ENCODE peak calls at places on chromosomes 2 and 18, in eight cellular contexts. U is PC-3, K is SK-N-SH, J is HCT116, X is neural progenitor cell, C is MM.1S, D is hepatocyte, Q is GM23338. A is an unnamed sample.

GRCh38 chr2:231037202-231037730 is at the start of gene C2orf72:
- DNase-seq in U (no peak), K (peak), J (no peak), X (peak), C (no peak), D (peak), Q (peak), A (peak)

GRCh38 chr2:237585590-237586221 is 4.8 kb downstream of the RAB17 start:
- DNase-seq in U (no peak), K (no peak), J (no peak), X (no peak), C (no peak), D (no peak), Q (no peak), A (no peak)

GRCh38 chr2:198438326-198438725 is 633.9 kb downstream of the PLCL1 start:
- DNase-seq in U (no peak), K (no peak), J (no peak), X (no peak), C (no peak), D (no peak), Q (no peak), A (peak)

GRCh38 chr2:223464071-223464470 is 138.1 kb downstream of the SCG2 start:
- DNase-seq in U (no peak), K (no peak), J (no peak), X (no peak), C (no peak), D (no peak), Q (no peak), A (peak)

GRCh38 chr2:172052000-172052983 is 33.0 kb upstream of the DLX1 start:
- DNase-seq in U (no peak), K (peak), J (no peak), X (no peak), C (no peak), D (no peak), Q (no peak), A (no peak)

GRCh38 chr2:104872866-104873688 is 19.2 kb downstream of the POU3F3 start:
- DNase-seq in U (peak), K (peak), J (peak), X (peak), C (peak), D (peak), Q (peak), A (peak)

GRCh38 chr18:29652797-29653196 is 1389.7 kb downstream of the DSC3 start:
- DNase-seq in U (peak), K (no peak), J (no peak), X (no peak), C (no peak), D (no peak), Q (no peak), A (no peak)

GRCh38 chr2:113080134-113080533 is 12.4 kb downstream of the IL1F10 start:
- DNase-seq in U (peak), K (peak), J (peak), X (peak), C (peak), D (peak), Q (peak), A (peak)

GRCh38 chr2:109049022-109049421 is 60.0 kb upstream of the EDAR start:
- DNase-seq in U (no peak), K (no peak), J (no peak), X (no peak), C (no peak), D (no peak), Q (no peak), A (no peak)

GRCh38 chr2:201559067-201559710 is 84.1 kb downstream of the TMEM237 start:
- DNase-seq in U (no peak), K (no peak), J (no peak), X (no peak), C (no peak), D (no peak), Q (no peak), A (no peak)

GRCh38 chr2:147467441-147467840 is 377.4 kb upstream of the ACVR2A start:
- DNase-seq in U (peak), K (no peak), J (no peak), X (no peak), C (no peak), D (no peak), Q (no peak), A (no peak)

GRCh38 chr2:197073701-197074433 is 147.4 kb upstream of the PGAP1 start:
- DNase-seq in U (no peak), K (no peak), J (no peak), X (peak), C (no peak), D (no peak), Q (no peak), A (peak)

GRCh38 chr2:114389021-114389420 is 53.4 kb upstream of the DPP10 start:
- DNase-seq in U (no peak), K (no peak), J (no peak), X (no peak), C (no peak), D (no peak), Q (no peak), A (no peak)

GRCh38 chr2:119234021-119235019 is 10.7 kb downstream of the STEAP3 start:
- DNase-seq in U (peak), K (peak), J (no peak), X (peak), C (no peak), D (peak), Q (peak), A (peak)

GRCh38 chr18:76679877-76680276 is 142.5 kb upstream of the ZNF236 start:
- DNase-seq in U (no peak), K (no peak), J (no peak), X (peak), C (no peak), D (no peak), Q (peak), A (no peak)

GRCh38 chr2:199488772-199489400 is 31.1 kb upstream of the SATB2 start:
- DNase-seq in U (peak), K (peak), J (peak), X (peak), C (peak), D (peak), Q (peak), A (peak)

GRCh38 chr18:2459886-2460285 is 111.4 kb downstream of the METTL4 start:
- DNase-seq in U (peak), K (no peak), J (no peak), X (no peak), C (no peak), D (no peak), Q (no peak), A (peak)

GRCh38 chr18:13398631-13399030 is 180.1 kb downstream of the LDLRAD4 start:
- DNase-seq in U (no peak), K (no peak), J (no peak), X (no peak), C (no peak), D (no peak), Q (no peak), A (no peak)

GRCh38 chr2:179021258-179021657 is 28.7 kb downstream of the CCDC141 start:
- DNase-seq in U (no peak), K (no peak), J (no peak), X (no peak), C (peak), D (no peak), Q (no peak), A (no peak)

GRCh38 chr2:3571284-3571683 is 3.8 kb upstream of the RPS7 start:
- DNase-seq in U (no peak), K (no peak), J (no peak), X (no peak), C (no peak), D (no peak), Q (no peak), A (no peak)

GRCh38 chr2:241234066-241234790 is 45.8 kb downstream of the ANO7 start:
- DNase-seq in U (no peak), K (no peak), J (no peak), X (no peak), C (no peak), D (no peak), Q (no peak), A (no peak)

GRCh38 chr18:23519725-23520124 is 16.4 kb downstream of the RMC1 start:
- DNase-seq in U (no peak), K (no peak), J (no peak), X (no peak), C (no peak), D (no peak), Q (no peak), A (no peak)

GRCh38 chr18:48879008-48879431 is 71.7 kb downstream of the SMAD7 start:
- DNase-seq in U (no peak), K (no peak), J (no peak), X (no peak), C (no peak), D (peak), Q (peak), A (no peak)

GRCh38 chr2:229752970-229753729 is 38.8 kb upstream of the DNER start:
- DNase-seq in U (no peak), K (peak), J (no peak), X (no peak), C (no peak), D (peak), Q (peak), A (no peak)

DNA sequence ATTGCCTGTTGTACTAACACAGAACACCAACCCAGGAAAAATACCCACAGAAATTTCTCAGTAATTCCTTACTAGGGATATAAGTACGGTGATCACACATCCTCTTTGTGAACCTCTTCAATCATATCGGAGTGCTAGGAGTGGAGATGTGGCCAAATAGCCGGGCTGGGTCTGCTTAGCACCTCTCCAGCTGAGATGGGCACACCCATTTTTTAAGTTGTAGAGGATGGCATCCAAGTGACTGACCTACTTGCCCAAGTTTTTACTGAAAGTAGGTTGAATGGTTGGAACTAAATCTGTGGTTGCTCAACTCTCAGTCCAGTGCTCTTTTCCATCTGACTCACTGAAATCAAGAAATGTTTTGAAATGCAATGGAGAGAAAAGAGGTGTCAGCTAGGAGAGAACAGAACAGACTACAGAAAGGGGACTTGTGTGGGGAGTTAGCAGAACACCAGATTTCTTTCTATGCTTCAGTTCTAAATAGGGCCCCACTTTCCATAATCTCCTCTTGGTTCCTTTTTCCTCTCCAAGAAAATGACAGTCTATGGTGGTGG is 68.7 kb upstream of the FSHR start:
- DNase-seq in U (no peak), K (no peak), J (no peak), X (no peak), C (no peak), D (no peak), Q (no peak), A (no peak)
- TF ChIP-seq EZH2phosphoT487 in U (no peak), K (no peak), J (no peak), X (no peak), C (no peak), D (no peak), Q (no peak), A (no peak)

GRCh38 chr2:181770145-181770544 is 89.8 kb upstream of the NEUROD1 start:
- DNase-seq in U (peak), K (no peak), J (no peak), X (no peak), C (no peak), D (no peak), Q (no peak), A (peak)
- TF ChIP-seq EZH2phosphoT487 in U (no peak), K (no peak), J (no peak), X (no peak), C (no peak), D (no peak), Q (no peak), A (no peak)

GRCh38 chr18:7824970-7825369 is 257.9 kb downstream of the PTPRM start:
- DNase-seq in U (no peak), K (no peak), J (no peak), X (no peak), C (no peak), D (no peak), Q (no peak), A (no peak)

DNA sequence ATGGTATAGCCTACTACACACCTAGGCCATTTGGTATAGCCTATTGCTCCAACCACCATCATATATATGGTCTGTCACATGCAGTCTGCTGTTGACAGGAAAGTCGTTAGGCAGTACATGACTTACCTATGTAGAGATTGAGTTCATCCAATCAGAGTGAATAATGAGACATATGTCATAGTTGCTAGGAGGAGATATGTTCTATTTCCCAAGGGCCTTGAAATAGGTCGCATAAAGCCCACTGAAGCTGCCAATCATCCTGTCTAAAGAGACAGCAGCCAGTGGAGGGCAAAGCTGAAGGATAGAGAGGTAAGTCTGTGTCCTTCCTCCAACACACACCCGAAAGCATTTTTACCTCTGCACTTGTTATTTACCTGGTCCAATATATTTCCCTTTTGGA is 263.4 kb downstream of the PTPRM start:
- DNase-seq in U (peak), K (peak), J (peak), X (no peak), C (peak), D (no peak), Q (peak), A (no peak)
- TF ChIP-seq EZH2phosphoT487 in U (no peak), K (no peak), J (no peak), X (no peak), C (no peak), D (no peak), Q (no peak), A (no peak)

GRCh38 chr18:37476182-37476581 is 89.4 kb downstream of the CELF4 start:
- DNase-seq in U (peak), K (peak), J (peak), X (peak), C (peak), D (peak), Q (peak), A (peak)
- TF ChIP-seq EZH2phosphoT487 in U (no peak), K (no peak), J (no peak), X (no peak), C (no peak), D (no peak), Q (no peak), A (no peak)

GRCh38 chr2:14544247-14544646 is 88.3 kb upstream of the LRATD1 start:
- DNase-seq in U (no peak), K (no peak), J (no peak), X (no peak), C (no peak), D (no peak), Q (no peak), A (no peak)
- TF ChIP-seq EZH2phosphoT487 in U (no peak), K (no peak), J (no peak), X (no peak), C (no peak), D (no peak), Q (no peak), A (no peak)

GRCh38 chr2:73870084-73870483 is 22.7 kb upstream of the ACTG2 start:
- DNase-seq in U (no peak), K (no peak), J (no peak), X (no peak), C (no peak), D (peak), Q (no peak), A (peak)
- TF ChIP-seq EZH2phosphoT487 in U (no peak), K (no peak), J (no peak), X (no peak), C (no peak), D (no peak), Q (no peak), A (no peak)

A was measured in GM23248.